ENCODE peak calls at places on chromosomes 5 and 9, in four cellular contexts. A, U, Z and K are unnamed samples.

GRCh38 chr5:15539951-15540350 is 40.0 kb downstream of the FBXL7 start:
- DNase-seq in A (no peak), U (no peak), Z (no peak), K (no peak)

GRCh38 chr5:134000116-134000515 is 4.7 kb downstream of the VDAC1 start:
- DNase-seq in A (peak), U (no peak), Z (no peak), K (no peak)

GRCh38 chr9:4034404-4034803 is 265.5 kb downstream of the GLIS3 start:
- DNase-seq in A (no peak), U (no peak), Z (no peak), K (no peak)

GRCh38 chr9:70534471-70534870 is 120.0 kb upstream of the KLF9 start:
- DNase-seq in A (no peak), U (no peak), Z (no peak), K (no peak)

GRCh38 chr9:22307013-22307711 is 139.5 kb upstream of the DMRTA1 start:
- DNase-seq in A (peak), U (peak), Z (no peak), K (peak)

GRCh38 chr9:127128341-127129072 is 6.1 kb upstream of the ANGPTL2 start:
- DNase-seq in A (no peak), U (no peak), Z (no peak), K (peak)

GRCh38 chr9:111627260-111627963 is 3.7 kb upstream of the DNAJC25 start:
- DNase-seq in A (no peak), U (peak), Z (no peak), K (no peak)

GRCh38 chr5:75054110-75054930 is 2.0 kb upstream of the GCNT4 start:
- DNase-seq in A (peak), U (peak), Z (no peak), K (peak)

GRCh38 chr5:143234162-143234842 is 169.2 kb downstream of the NR3C1 start:
- DNase-seq in A (no peak), U (no peak), Z (no peak), K (no peak)

GRCh38 chr5:157571357-157571827 is 4.2 kb downstream of the ADAM19 start:
- DNase-seq in A (no peak), U (no peak), Z (peak), K (no peak)

GRCh38 chr5:125717209-125717608 is 706.0 kb upstream of the GRAMD2B start:
- DNase-seq in A (no peak), U (peak), Z (no peak), K (no peak)

GRCh38 chr5:116914869-116915504 is 340.4 kb upstream of the SEMA6A start:
- DNase-seq in A (no peak), U (no peak), Z (no peak), K (no peak)

GRCh38 chr9:76646249-76646648 is 118.0 kb upstream of the PCA3 start:
- DNase-seq in A (no peak), U (no peak), Z (no peak), K (no peak)

GRCh38 chr9:20041717-20042116 is 252.9 kb upstream of the SLC24A2 start:
- DNase-seq in A (no peak), U (no peak), Z (no peak), K (peak)

GRCh38 chr9:127283917-127284316 is 19.3 kb downstream of the GARNL3 start:
- DNase-seq in A (no peak), U (peak), Z (no peak), K (peak)

GRCh38 chr9:114047717-114048116 is 30.4 kb downstream of the AMBP start:
- DNase-seq in A (peak), U (no peak), Z (no peak), K (peak)

GRCh38 chr5:138655530-138656245 is 80.5 kb upstream of the HSPA9 start:
- DNase-seq in A (no peak), U (no peak), Z (no peak), K (no peak)

GRCh38 chr5:126274396-126274795 is 148.8 kb upstream of the GRAMD2B start:
- DNase-seq in A (no peak), U (no peak), Z (no peak), K (no peak)

GRCh38 chr9:77495834-77496671 is 152.1 kb downstream of the GNA14 start:
- DNase-seq in A (no peak), U (peak), Z (no peak), K (peak)

GRCh38 chr5:55441107-55441771 is 93.5 kb downstream of the PLPP1 start:
- DNase-seq in A (no peak), U (no peak), Z (no peak), K (peak)

GRCh38 chr5:82931110-82931509 is 146.1 kb downstream of the TMEM167A start:
- DNase-seq in A (no peak), U (peak), Z (no peak), K (no peak)

GRCh38 chr5:87121315-87122170 is 146.1 kb upstream of the RASA1 start:
- DNase-seq in A (no peak), U (peak), Z (peak), K (no peak)

GRCh38 chr9:6645153-6646027 is at the start of gene GLDC:
- DNase-seq in A (peak), U (no peak), Z (peak), K (peak)

GRCh38 chr5:80701597-80701996 is 46.8 kb upstream of the DHFR start:
- DNase-seq in A (no peak), U (no peak), Z (no peak), K (no peak)

GRCh38 chr9:81819859-81820546 is 108.2 kb upstream of the SPATA31D4 start:
- DNase-seq in A (no peak), U (peak), Z (no peak), K (no peak)

GRCh38 chr5:134288610-134289009 is 62.7 kb upstream of the PPP2CA start:
- DNase-seq in A (no peak), U (no peak), Z (no peak), K (no peak)

GRCh38 chr5:56601641-56602071 is 213.7 kb upstream of the MAP3K1 start:
- DNase-seq in A (no peak), U (no peak), Z (no peak), K (no peak)

GRCh38 chr9:109035684-109036423 is 22.6 kb upstream of the CTNNAL1 start:
- DNase-seq in A (peak), U (peak), Z (no peak), K (peak)

GRCh38 chr5:74067748-74068541 is 441.9 kb downstream of the ARHGEF28 start:
- DNase-seq in A (no peak), U (no peak), Z (no peak), K (no peak)